ENCODE peak calls at places on chromosomes 2 and 18, in nine cellular contexts. O is astrocyte, G is PC-3, W is HCT116, R is endodermal cell, C is GM10248, S is adrenal gland, T is MCF 10A, M is suprapubic skin. F is an unnamed sample.

GRCh38 chr2:27174638-27175037 is 25.8 kb downstream of the TCF23 start:
- DNase-seq in O (no peak), G (no peak), W (no peak), R (no peak), C (no peak), S (no peak), T (no peak), M (peak), F (no peak)

GRCh38 chr2:240259201-240259923 is 118.9 kb upstream of the OTOS start:
- DNase-seq in O (peak), G (no peak), W (no peak), R (no peak), C (no peak), S (peak), T (no peak), M (peak), F (no peak)

GRCh38 chr18:52826994-52827393 is 487.0 kb downstream of the DCC start:
- DNase-seq in O (no peak), G (no peak), W (no peak), R (no peak), C (no peak), S (no peak), T (no peak), M (no peak), F (no peak)

GRCh38 chr2:159046966-159047365 is 78.5 kb downstream of the TANC1 start:
- DNase-seq in O (peak), G (peak), W (no peak), R (no peak), C (no peak), S (no peak), T (no peak), M (no peak), F (no peak)

GRCh38 chr2:199443589-199444130 is 14.1 kb downstream of the SATB2 start:
- DNase-seq in O (no peak), G (peak), W (no peak), R (no peak), C (no peak), S (no peak), T (no peak), M (no peak), F (no peak)

GRCh38 chr18:43681661-43682060 is 404.4 kb upstream of the SYT4 start:
- DNase-seq in O (no peak), G (no peak), W (no peak), R (no peak), C (no peak), S (no peak), T (no peak), M (no peak), F (no peak)

GRCh38 chr18:49884959-49885358 is 71.6 kb upstream of the ACAA2 start:
- DNase-seq in O (no peak), G (no peak), W (no peak), R (no peak), C (no peak), S (no peak), T (peak), M (no peak), F (no peak)

GRCh38 chr2:10036095-10036879 is 7.1 kb upstream of the KLF11 start:
- DNase-seq in O (peak), G (peak), W (no peak), R (peak), C (no peak), S (peak), T (peak), M (no peak), F (no peak)

GRCh38 chr18:59145055-59145454 is 5.4 kb downstream of the SEC11C start:
- DNase-seq in O (no peak), G (no peak), W (no peak), R (no peak), C (no peak), S (no peak), T (peak), M (no peak), F (no peak)

GRCh38 chr2:140567734-140568133 is 1563.1 kb downstream of the LRP1B start:
- DNase-seq in O (peak), G (peak), W (no peak), R (no peak), C (no peak), S (no peak), T (no peak), M (no peak), F (no peak)

GRCh38 chr2:216221806-216222205 is 112.7 kb downstream of the XRCC5 start:
- DNase-seq in O (peak), G (peak), W (no peak), R (no peak), C (no peak), S (peak), T (peak), M (no peak), F (peak)

GRCh38 chr18:69400976-69401474 is 337 bp downstream of the DOK6 start:
- DNase-seq in O (peak), G (no peak), W (no peak), R (peak), C (peak), S (no peak), T (no peak), M (no peak), F (peak)

DNA sequence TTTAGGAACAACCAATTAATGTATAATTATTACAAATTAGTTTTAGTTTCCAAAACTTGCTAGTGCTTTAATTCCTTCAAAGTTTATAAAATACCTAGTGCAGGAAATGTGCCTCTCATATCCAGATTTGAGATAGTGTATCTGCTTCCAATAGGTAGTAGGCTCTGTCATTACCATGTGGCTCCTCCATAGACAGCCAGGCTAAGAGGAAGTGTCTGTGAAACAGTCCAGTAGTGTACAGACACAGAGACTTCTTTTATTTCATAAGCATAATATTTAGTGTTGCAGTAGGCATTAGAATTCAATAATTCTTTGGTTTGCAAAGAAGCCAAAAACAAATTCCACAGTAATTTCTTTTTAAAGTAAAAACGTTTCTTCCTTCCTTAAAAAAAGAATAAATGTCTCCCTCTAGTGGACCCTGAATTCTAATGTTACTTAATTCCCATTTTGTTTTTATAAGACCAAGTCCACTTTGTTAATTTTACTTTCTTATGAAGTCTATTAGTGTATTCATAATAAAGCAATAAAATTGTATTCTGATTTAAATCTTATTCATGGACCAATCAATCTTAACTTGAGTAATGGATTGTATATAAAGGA is 101.2 kb downstream of the NEB start:
- DNase-seq in O (no peak), G (peak), W (peak), R (no peak), C (no peak), S (no peak), T (no peak), M (no peak), F (no peak)
- TF ChIP-seq CTCF in O (peak), G (peak), W (peak), R (peak), C (peak), S (peak), T (peak), M (no peak), F (peak)

GRCh38 chr2:79882548-79882947 is 369.7 kb downstream of the CTNNA2 start:
- DNase-seq in O (no peak), G (no peak), W (no peak), R (no peak), C (no peak), S (no peak), T (no peak), M (no peak), F (no peak)

GRCh38 chr2:79892123-79892522 is 379.3 kb downstream of the CTNNA2 start:
- DNase-seq in O (no peak), G (no peak), W (no peak), R (no peak), C (no peak), S (no peak), T (no peak), M (no peak), F (no peak)

GRCh38 chr2:79887747-79888374 is 375.0 kb downstream of the CTNNA2 start:
- DNase-seq in O (peak), G (peak), W (peak), R (peak), C (peak), S (peak), T (peak), M (no peak), F (no peak)
- TF ChIP-seq CTCF in O (peak), G (peak), W (peak), R (peak), C (peak), S (peak), T (peak), M (peak), F (peak)

GRCh38 chr18:2572892-2573291 is 1.5 kb downstream of the NDC80 start:
- DNase-seq in O (no peak), G (no peak), W (no peak), R (no peak), C (no peak), S (no peak), T (peak), M (no peak), F (no peak)

GRCh38 chr18:2572144-2572682 is 856 bp downstream of the NDC80 start:
- DNase-seq in O (no peak), G (peak), W (no peak), R (no peak), C (no peak), S (no peak), T (peak), M (no peak), F (no peak)

GRCh38 chr18:2570772-2571199 is 519 bp downstream of the METTL4 start:
- DNase-seq in O (peak), G (peak), W (peak), R (peak), C (peak), S (peak), T (peak), M (peak), F (peak)

GRCh38 chr18:2569338-2570207 is 1.7 kb downstream of the METTL4 start:
- DNase-seq in O (no peak), G (no peak), W (no peak), R (no peak), C (no peak), S (no peak), T (no peak), M (no peak), F (no peak)

DNA sequence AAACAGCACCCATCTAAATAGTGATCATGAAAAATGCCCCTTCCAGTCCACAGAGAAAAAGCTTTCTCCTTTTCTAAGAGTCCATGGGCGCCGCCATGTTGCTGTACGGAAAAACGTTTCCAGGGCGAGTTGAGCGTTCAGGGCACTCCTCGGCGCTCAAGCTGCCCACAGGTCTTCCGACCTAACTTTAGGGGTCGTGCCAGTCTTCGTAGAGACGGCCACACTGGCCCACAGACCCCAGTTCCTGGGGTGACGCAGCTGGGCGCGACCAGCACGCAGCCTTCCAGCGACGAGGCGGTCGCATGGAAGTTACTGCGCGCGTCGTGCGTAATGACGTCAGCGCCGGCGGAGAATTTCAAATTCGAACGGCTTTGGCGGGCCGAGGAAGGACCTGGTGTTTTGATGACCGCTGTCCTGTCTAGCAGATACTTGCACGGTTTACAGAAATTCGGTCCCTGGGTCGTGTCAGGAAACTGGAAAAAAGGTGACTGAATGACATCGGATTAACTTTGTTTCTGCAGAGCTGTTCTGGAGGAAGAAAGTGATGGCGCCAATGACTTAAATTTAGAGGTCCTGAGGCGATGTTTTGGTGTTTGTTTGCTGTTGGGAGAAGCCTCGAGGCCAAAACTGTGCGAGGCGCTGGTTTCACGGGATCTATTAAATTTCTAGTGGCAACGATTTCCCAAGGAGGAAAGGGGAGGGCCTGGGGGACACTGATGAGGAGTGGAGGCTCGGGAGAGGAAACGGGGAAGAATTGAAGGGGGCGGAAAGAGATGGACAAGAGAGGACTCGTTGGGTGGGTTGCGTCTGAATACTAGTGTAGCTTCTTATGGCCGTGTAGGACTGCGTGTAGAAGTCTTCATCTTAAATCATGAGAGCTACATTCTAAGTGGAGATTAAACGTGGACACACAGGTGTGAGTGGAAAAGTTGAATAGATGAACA is at the start of the genes METTL4 and NDC80:
- DNase-seq in O (peak), G (peak), W (peak), R (peak), C (peak), S (peak), T (peak), M (peak), F (peak)
- TF ChIP-seq CTCF in O (no peak), G (no peak), W (no peak), R (no peak), C (no peak), S (no peak), T (no peak), M (no peak), F (no peak)

GRCh38 chr2:16173893-16174692 is 233.7 kb downstream of the MYCN start:
- DNase-seq in O (no peak), G (no peak), W (no peak), R (no peak), C (no peak), S (no peak), T (no peak), M (no peak), F (no peak)
- TF ChIP-seq CTCF in O (no peak), G (no peak), W (no peak), R (no peak), C (no peak), S (no peak), T (no peak), M (no peak), F (no peak)

GRCh38 chr2:113723411-113723810 is 33.0 kb downstream of the SLC35F5 start:
- DNase-seq in O (no peak), G (no peak), W (no peak), R (no peak), C (no peak), S (no peak), T (no peak), M (no peak), F (no peak)

GRCh38 chr2:113724010-113724409 is 32.4 kb downstream of the SLC35F5 start:
- DNase-seq in O (no peak), G (no peak), W (no peak), R (no peak), C (no peak), S (no peak), T (no peak), M (no peak), F (no peak)

GRCh38 chr2:113716291-113716690 is 40.2 kb downstream of the SLC35F5 start:
- DNase-seq in O (peak), G (no peak), W (no peak), R (no peak), C (no peak), S (no peak), T (no peak), M (no peak), F (no peak)

DNA sequence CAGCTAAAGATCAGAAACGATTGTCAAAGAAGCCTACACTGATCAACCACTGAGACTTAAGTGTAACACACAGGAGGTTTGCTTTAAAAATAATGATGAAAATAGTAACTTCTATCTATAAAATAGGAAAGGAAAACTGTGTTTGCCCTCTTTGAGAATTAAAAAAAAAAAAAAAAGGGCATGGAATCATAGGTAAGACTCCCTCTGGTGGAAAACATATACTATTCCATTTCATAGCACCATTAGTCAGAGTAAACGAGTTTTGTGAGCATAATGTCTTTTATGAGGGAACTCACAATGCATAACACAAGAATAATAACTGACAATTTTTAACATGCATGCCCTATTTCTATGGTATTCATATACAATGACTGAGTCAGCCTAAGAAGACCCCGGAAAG is 36.3 kb downstream of the SLC35F5 start:
- DNase-seq in O (peak), G (peak), W (no peak), R (no peak), C (no peak), S (no peak), T (peak), M (no peak), F (no peak)
- TF ChIP-seq CTCF in O (peak), G (peak), W (peak), R (peak), C (no peak), S (peak), T (no peak), M (no peak), F (peak)

DNA sequence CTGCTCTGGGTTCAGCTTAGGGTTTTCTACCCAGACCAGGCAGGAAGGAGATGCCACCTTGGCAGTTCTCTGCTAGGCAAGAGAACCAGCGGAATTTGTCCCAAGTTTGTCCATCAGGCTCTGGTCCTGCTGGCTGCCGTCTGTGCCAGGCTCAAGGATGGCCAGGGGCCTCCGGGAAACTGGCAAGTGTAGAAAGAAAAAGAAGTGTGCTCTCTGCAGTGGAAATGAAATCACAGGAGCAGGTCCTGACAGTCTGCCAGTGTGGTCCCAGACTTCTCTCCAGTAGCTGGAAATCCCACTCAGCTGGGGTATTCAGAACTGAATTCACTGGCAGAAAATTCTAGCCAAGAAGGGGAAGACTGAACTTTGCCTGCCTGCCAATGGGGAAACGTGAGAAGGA is 91.0 kb downstream of the STPG4 start:
- DNase-seq in O (no peak), G (no peak), W (no peak), R (no peak), C (no peak), S (no peak), T (no peak), M (no peak), F (no peak)
- TF ChIP-seq CTCF in O (no peak), G (no peak), W (no peak), R (no peak), C (no peak), S (no peak), T (no peak), M (no peak), F (no peak)